ENCODE peak calls at places on chromosomes 1 and 21, in six cellular contexts. G is PC-3, J is AG04450, T is nephron progenitor cell, C is neuronal stem cell, W is A549. M is an unnamed sample.

GRCh38 chr1:246647113-246647512 is 77.1 kb upstream of the SCCPDH start:
- DNase-seq in G (no peak), J (peak; percentile 33), T (peak; percentile 62), C (no peak), W (peak; percentile 40), M (no peak)

GRCh38 chr21:28885853-28886177 is 106.9 kb downstream of the LTN1 start:
- DNase-seq in G (no peak), J (no peak), T (no peak), C (no peak), W (no peak), M (no peak)

GRCh38 chr1:109104364-109105151 is 9.4 kb upstream of the ELAPOR1 start:
- DNase-seq in G (no peak), J (no peak), T (no peak), C (no peak), W (no peak), M (peak; percentile 60)

GRCh38 chr1:58896211-58897183 is 112.7 kb upstream of the JUN start:
- DNase-seq in G (no peak), J (no peak), T (no peak), C (no peak), W (no peak), M (no peak)

GRCh38 chr21:37357691-37358090 is 8.9 kb upstream of the DYRK1A start:
- DNase-seq in G (peak; percentile 85), J (no peak), T (no peak), C (no peak), W (no peak), M (peak; percentile 84)

GRCh38 chr21:46633561-46633960 is 1.9 kb upstream of the PRMT2 start:
- DNase-seq in G (no peak), J (no peak), T (no peak), C (no peak), W (no peak), M (no peak)

GRCh38 chr1:234907585-234908457 is 220.8 kb downstream of the TOMM20 start:
- DNase-seq in G (no peak), J (peak; percentile 61), T (no peak), C (no peak), W (no peak), M (no peak)

GRCh38 chr1:13482600-13482999 is 31.2 kb downstream of the LRRC38 start:
- DNase-seq in G (no peak), J (no peak), T (no peak), C (no peak), W (no peak), M (no peak)

GRCh38 chr1:16226495-16227179 is 10.3 kb downstream of the CPLANE2 start:
- DNase-seq in G (no peak), J (no peak), T (peak; percentile 92), C (no peak), W (no peak), M (no peak)

GRCh38 chr1:60386259-60386658 is 312.7 kb upstream of the C1orf87 start:
- DNase-seq in G (no peak), J (no peak), T (no peak), C (no peak), W (no peak), M (no peak)

GRCh38 chr1:52139817-52140540 is 1.9 kb upstream of the ZFYVE9 start:
- DNase-seq in G (peak; percentile 68), J (peak; percentile 43), T (no peak), C (no peak), W (no peak), M (peak; percentile 98)

GRCh38 chr1:115771847-115772457 is 3.4 kb upstream of the CASQ2 start:
- DNase-seq in G (peak; percentile 97), J (peak; percentile 54), T (peak; percentile 57), C (peak; percentile 76), W (peak; percentile 75), M (peak; percentile 96)

GRCh38 chr1:53327183-53327941 is 508 bp downstream of the LRP8 start:
- DNase-seq in G (peak; percentile 16), J (no peak), T (peak; percentile 70), C (peak; percentile 50), W (peak; percentile 45), M (no peak)

GRCh38 chr1:202619528-202619927 is 90.7 kb downstream of the SYT2 start:
- DNase-seq in G (no peak), J (no peak), T (no peak), C (no peak), W (no peak), M (no peak)

GRCh38 chr1:188904201-188904600 is 1573.5 kb downstream of the BRINP3 start:
- DNase-seq in G (no peak), J (no peak), T (no peak), C (peak; percentile 3), W (peak; percentile 11), M (peak; percentile 23)

GRCh38 chr1:222815367-222815765 is 527 bp downstream of the DISP1 start:
- DNase-seq in G (peak; percentile 74), J (no peak), T (no peak), C (no peak), W (peak; percentile 56), M (peak; percentile 36)

GRCh38 chr1:54577612-54578011 is 29.6 kb downstream of the ACOT11 start:
- DNase-seq in G (no peak), J (peak; percentile 20), T (no peak), C (no peak), W (no peak), M (no peak)

GRCh38 chr1:202365092-202365815 is 16.8 kb downstream of the PPP1R12B start:
- DNase-seq in G (no peak), J (no peak), T (no peak), C (no peak), W (no peak), M (peak; percentile 14)

GRCh38 chr1:245160976-245161375 is 6.2 kb downstream of the KIF26B start:
- DNase-seq in G (no peak), J (no peak), T (no peak), C (no peak), W (no peak), M (no peak)

GRCh38 chr1:157035121-157035520 is 10.4 kb downstream of the ARHGEF11 start:
- DNase-seq in G (no peak), J (no peak), T (no peak), C (no peak), W (no peak), M (no peak)

GRCh38 chr1:171222961-171223360 is 25.3 kb upstream of the FMO1 start:
- DNase-seq in G (no peak), J (no peak), T (peak; percentile 31), C (no peak), W (no peak), M (no peak)

GRCh38 chr1:8116892-8117262 is 90.8 kb upstream of the ERRFI1 start:
- DNase-seq in G (no peak), J (peak; percentile 84), T (peak; percentile 33), C (no peak), W (peak; percentile 65), M (no peak)

GRCh38 chr1:4935807-4936206 is 281.4 kb downstream of the AJAP1 start:
- DNase-seq in G (no peak), J (no peak), T (no peak), C (no peak), W (no peak), M (no peak)